ENCODE peak calls at places on chromosomes 5 and 9, in nine cellular contexts. H is upper lobe of right lung, V is neural crest cell, N is WTC11, A is endodermal cell, B is lower lobe of right lung, O is heart left ventricle, F is A549, E is GM10248. S is an unnamed sample.
A peak's percentile ranks its signal among the peaks of the same experiment; 100 is the strongest.

GRCh38 chr5:79436224-79436623 is 77.7 kb downstream of the HOMER1 start:
- DNase-seq in E (no peak), H (no peak), F (peak; percentile 2), O (no peak), N (no peak), V (no peak), A (no peak), B (no peak), S (no peak)

GRCh38 chr9:86663905-86664304 is 283.4 kb downstream of the GAS1 start:
- DNase-seq in F (no peak), O (no peak), A (no peak), B (no peak), E (no peak), H (no peak), N (no peak), V (no peak), S (no peak)

GRCh38 chr9:121307976-121308375 is 40.0 kb downstream of the GSN start:
- DNase-seq in E (no peak), N (no peak), F (no peak), B (no peak), A (no peak), O (no peak), H (no peak), V (no peak), S (peak; percentile 4)

GRCh38 chr5:107605596-107606125 is 65.1 kb downstream of the EFNA5 start:
- DNase-seq in H (no peak), B (no peak), V (no peak), N (no peak), A (no peak), F (no peak), O (no peak), E (no peak), S (no peak)

GRCh38 chr5:124795829-124796228 is 49.4 kb upstream of the ZNF608 start:
- DNase-seq in A (no peak), F (no peak), O (no peak), V (no peak), H (no peak), E (no peak), B (no peak), N (no peak), S (no peak)

GRCh38 chr9:120913673-120914266 is 12.8 kb downstream of the TRAF1 start:
- DNase-seq in B (no peak), F (no peak), V (peak; percentile 27), E (no peak), H (no peak), N (peak; percentile 56), O (no peak), A (peak; percentile 87), S (no peak)

GRCh38 chr9:826500-827280 is 14.8 kb upstream of the DMRT1 start:
- DNase-seq in H (no peak), F (no peak), O (no peak), V (no peak), A (peak; percentile 57), N (peak; percentile 54), B (no peak), E (no peak), S (peak; percentile 27)

GRCh38 chr9:125763373-125763772 is 16.2 kb downstream of the PBX3 start:
- DNase-seq in H (no peak), N (no peak), B (no peak), A (no peak), F (peak; percentile 9), O (no peak), E (no peak), V (no peak), S (peak; percentile 23)

GRCh38 chr9:136345281-136346156 is 18.0 kb downstream of the DNLZ start:
- DNase-seq in A (peak; percentile 91), N (peak; percentile 79), B (peak; percentile 84), F (peak; percentile 57), O (peak; percentile 76), H (peak; percentile 86), E (no peak), V (peak; percentile 67), S (peak; percentile 83)

GRCh38 chr9:135221576-135221950 is 134.1 kb downstream of the OLFM1 start:
- DNase-seq in F (no peak), E (no peak), N (no peak), V (no peak), H (no peak), O (no peak), B (peak; percentile 28), A (no peak), S (no peak)

GRCh38 chr5:82440041-82440440 is 161.9 kb upstream of the RPS23 start:
- DNase-seq in O (no peak), B (no peak), A (no peak), F (no peak), N (no peak), V (no peak), E (no peak), H (no peak), S (no peak)

GRCh38 chr9:128152781-128153116 is 3.5 kb downstream of the LCN2 start:
- DNase-seq in H (no peak), V (no peak), A (no peak), F (no peak), N (no peak), E (no peak), B (peak; percentile 31), O (no peak), S (no peak)

GRCh38 chr5:56700711-56701110 is 114.6 kb upstream of the MAP3K1 start:
- DNase-seq in N (no peak), V (no peak), F (no peak), A (no peak), E (no peak), O (no peak), B (no peak), H (no peak), S (no peak)

GRCh38 chr5:63603001-63603400 is 359.2 kb downstream of the HTR1A start:
- DNase-seq in H (no peak), V (no peak), B (no peak), E (no peak), N (no peak), O (no peak), F (no peak), A (no peak), S (no peak)

GRCh38 chr9:136673970-136674785 is 11.5 kb downstream of the EGFL7 start:
- DNase-seq in E (no peak), H (no peak), A (no peak), V (no peak), B (no peak), N (no peak), F (no peak), O (no peak), S (no peak)

GRCh38 chr5:169805527-169805934 is 168.5 kb downstream of the DOCK2 start:
- DNase-seq in H (no peak), F (no peak), O (no peak), A (peak; percentile 66), V (peak; percentile 5), B (no peak), N (no peak), E (peak; percentile 79), S (no peak)

GRCh38 chr5:137728048-137728447 is 7.8 kb downstream of the KLHL3 start:
- DNase-seq in E (no peak), A (peak; percentile 43), O (no peak), N (no peak), B (no peak), F (no peak), H (no peak), V (no peak), S (no peak)
- TF ChIP-seq CTCF in E (no peak), A (peak; percentile 66), O (peak; percentile 24), N (no peak), B (no peak), F (no peak), H (no peak), V (no peak), S (no peak)

DNA sequence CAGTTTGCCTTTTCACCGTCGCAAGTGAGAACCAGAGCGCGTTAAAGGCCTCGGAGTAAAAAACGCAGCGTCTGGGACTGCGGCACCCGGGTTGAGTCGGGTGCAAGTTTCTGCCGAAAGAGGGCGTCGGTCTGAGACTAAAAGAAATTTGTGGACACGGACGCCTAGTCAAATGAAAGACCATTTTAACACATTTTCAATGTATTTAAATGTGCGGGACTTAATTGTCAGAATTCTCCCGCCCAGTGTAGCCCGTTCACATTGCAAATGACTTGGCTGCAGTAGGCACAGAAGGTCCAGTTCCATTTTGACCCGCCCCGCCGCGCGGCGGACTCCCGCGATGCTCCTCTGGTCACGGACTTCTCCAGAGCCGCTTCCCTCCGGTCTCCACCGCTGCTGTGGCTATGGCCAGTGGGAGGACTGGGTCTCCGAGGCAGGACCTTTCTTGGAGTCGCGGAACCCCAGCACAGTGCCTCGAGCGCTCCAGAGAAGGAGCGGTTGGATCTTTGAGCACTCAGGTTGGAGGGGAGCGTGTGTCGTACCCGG is 1.3 kb upstream of the NPR3 start:
- DNase-seq in A (peak; percentile 91), F (peak; percentile 86), N (peak; percentile 78), H (peak; percentile 80), B (peak; percentile 70), V (peak; percentile 70), E (peak; percentile 67), O (peak; percentile 71), S (peak; percentile 81)
- TF ChIP-seq CTCF in A (peak; percentile 88), F (peak; percentile 87), N (peak; percentile 29), H (peak; percentile 70), B (peak; percentile 75), V (peak; percentile 84), E (peak; percentile 67), O (peak; percentile 65), S (peak; percentile 74)

DNA sequence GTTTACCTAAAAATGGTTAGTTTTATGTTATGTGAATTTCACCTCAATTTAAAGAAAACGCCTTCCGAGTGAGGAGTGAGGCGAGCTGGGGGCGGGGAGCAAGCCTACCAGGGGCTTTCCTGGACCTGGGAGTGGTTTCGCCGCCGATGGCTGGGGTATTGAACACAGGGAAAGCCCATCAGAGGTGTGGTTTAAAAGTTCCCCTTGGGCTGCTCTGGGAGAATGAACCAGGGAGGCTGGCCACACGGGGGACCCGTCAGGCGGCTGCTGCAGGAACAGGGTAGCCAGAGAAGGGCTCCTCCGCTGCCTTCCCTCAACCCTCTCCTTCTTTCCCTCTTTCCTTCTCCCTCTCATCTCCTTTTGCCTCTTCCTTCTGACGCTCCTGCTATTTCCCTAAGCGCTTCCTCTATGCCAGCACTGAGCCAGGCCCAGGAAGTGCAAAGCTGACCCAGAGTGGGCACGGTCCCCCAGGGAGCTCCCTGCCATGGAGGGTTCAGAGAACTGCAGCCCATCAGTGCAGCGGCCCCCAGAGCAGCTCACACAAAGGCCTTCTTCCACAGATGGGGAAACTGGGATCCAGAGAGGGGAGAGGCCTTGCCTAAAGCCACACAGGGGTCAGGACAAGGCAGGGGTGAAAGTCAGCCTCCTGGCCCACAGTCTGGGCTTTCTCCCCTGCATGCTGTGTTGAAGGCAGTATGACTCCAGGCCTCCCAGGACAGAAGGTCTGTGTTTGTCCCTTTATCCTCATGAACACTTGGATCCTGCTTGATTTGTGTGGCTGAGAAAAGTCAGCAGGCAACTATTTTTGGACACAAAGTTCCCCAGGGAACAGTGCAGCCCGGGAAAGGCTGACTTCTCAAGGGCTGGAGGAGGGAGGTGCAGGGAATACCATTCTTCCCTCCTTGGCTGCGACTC is 4.6 kb downstream of the AKNA start:
- DNase-seq in O (peak; percentile 57), N (peak; percentile 62), A (peak; percentile 80), F (no peak), E (peak; percentile 62), H (no peak), B (no peak), V (no peak), S (peak; percentile 51)
- TF ChIP-seq CTCF in O (no peak), N (no peak), A (peak; percentile 45), F (no peak), E (peak; percentile 22), H (no peak), B (no peak), V (no peak), S (no peak)

DNA sequence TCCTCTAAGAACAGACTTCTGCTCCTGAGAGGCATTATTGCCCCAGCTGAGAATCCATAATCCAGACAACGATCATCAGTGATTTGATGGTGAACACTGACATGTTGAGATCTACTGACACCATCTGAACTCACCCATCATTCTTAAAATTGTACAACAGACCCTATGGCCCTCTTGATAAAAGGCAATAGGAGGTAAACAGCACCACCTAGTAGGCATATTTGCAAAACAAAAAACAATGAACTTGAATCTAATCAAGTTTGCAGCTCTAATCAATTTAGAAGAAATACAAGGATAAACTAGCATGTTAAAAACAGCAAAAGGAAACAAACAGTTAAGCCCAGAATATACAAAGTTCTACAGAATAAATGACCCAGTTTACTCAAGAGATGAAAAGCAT is 89.6 kb downstream of the SFXN1 start:
- DNase-seq in O (no peak), H (no peak), V (no peak), B (no peak), E (no peak), A (no peak), N (no peak), F (no peak), S (no peak)
- TF ChIP-seq CTCF in O (no peak), H (no peak), V (no peak), B (no peak), E (no peak), A (peak; percentile 38), N (no peak), F (peak; percentile 20), S (no peak)